ENCODE peak calls at places on chromosomes 3 and 15, in nine cellular contexts. G is tibial nerve; T is ovary; O is cardiac muscle cell; B is uterus; C is esophagus squamous epithelium; P is pancreas; E is CD8-positive, alpha-beta memory T cell; U is NT2/D1. X is an unnamed sample. For H3K4me1, H3K9me3 and H3K27me3, the result is how much of the 10 kb centered on the place peaks cover.

GRCh38 chr15:32104061-32104980 is 74.0 kb downstream of the CHRNA7 start:
- DNase-seq in G (no peak), T (no peak), O (no peak), B (no peak), C (no peak), P (no peak), E (no peak), U (no peak), X (no peak)

GRCh38 chr15:70508561-70509281 is 254.6 kb downstream of the UACA start:
- DNase-seq in G (no peak), T (no peak), O (peak), B (no peak), C (no peak), P (no peak), E (peak), U (no peak), X (no peak)

GRCh38 chr3:66588340-66588847 is 87.6 kb upstream of the LRIG1 start:
- DNase-seq in G (no peak), T (no peak), O (no peak), B (no peak), C (no peak), P (no peak), E (no peak), U (no peak), X (no peak)

GRCh38 chr15:74133071-74133702 is 2.8 kb downstream of the ISLR2 start:
- DNase-seq in G (no peak), T (no peak), O (no peak), B (no peak), C (no peak), P (no peak), E (no peak), U (no peak), X (no peak)

GRCh38 chr3:156497326-156497725 is 57.6 kb downstream of the SSR3 start:
- DNase-seq in G (no peak), T (no peak), O (no peak), B (no peak), C (no peak), P (no peak), E (no peak), U (no peak), X (no peak)

GRCh38 chr3:37740471-37740870 is 121.2 kb upstream of the CTDSPL start:
- DNase-seq in G (no peak), T (no peak), O (no peak), B (no peak), C (no peak), P (no peak), E (no peak), U (no peak), X (no peak)

GRCh38 chr3:185460719-185461350 is 38.0 kb downstream of the TMEM41A start:
- DNase-seq in G (no peak), T (no peak), O (peak), B (no peak), C (no peak), P (no peak), E (no peak), U (peak), X (no peak)

GRCh38 chr3:143831208-143831607 is 17.1 kb downstream of the SLC9A9 start:
- DNase-seq in G (no peak), T (no peak), O (peak), B (no peak), C (no peak), P (no peak), E (no peak), U (no peak), X (no peak)

GRCh38 chr3:114886945-114887344 is 260.1 kb downstream of the ZBTB20 start:
- DNase-seq in G (no peak), T (no peak), O (no peak), B (no peak), C (no peak), P (no peak), E (no peak), U (no peak), X (no peak)

DNA sequence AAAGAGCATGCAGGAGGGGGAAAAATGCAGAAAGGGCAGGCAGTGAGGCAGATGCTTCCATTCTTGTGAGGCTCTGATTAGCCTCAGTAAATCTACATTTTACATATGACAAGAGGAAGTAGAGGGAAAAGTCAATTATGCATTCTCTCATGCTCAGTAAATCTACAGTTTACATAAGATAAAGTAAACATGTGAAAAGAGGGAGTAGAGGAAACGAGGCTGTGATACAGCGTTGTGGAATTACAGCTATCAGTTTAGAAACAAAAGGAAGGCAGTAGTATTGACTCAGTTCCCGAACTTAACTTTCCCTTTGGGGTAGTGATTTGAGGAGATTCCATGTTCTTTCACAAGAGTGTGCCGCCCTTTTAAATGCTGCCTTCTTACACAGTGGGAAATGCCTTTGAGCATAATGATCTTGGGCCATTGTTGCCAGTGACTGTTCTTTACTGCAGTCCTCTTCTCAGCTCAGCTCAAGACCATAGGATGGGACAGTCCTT is 39.3 kb downstream of the OSTN start:
- DNase-seq in G (no peak), T (no peak), O (peak), B (no peak), C (no peak), P (no peak), E (no peak), U (no peak), X (no peak)
- H3K4me1 ChIP-seq in G (under half), T (under half), O (under half), B (under half), C (under half), P (under half), E (under half), U (under half), X (under half)

GRCh38 chr3:1214928-1215327 is 122.1 kb downstream of the CNTN6 start:
- DNase-seq in G (no peak), T (no peak), O (no peak), B (no peak), C (no peak), P (no peak), E (no peak), U (no peak), X (no peak)
- H3K9me3 ChIP-seq in G (under half), T (under half), O (under half), B (under half), C (under half), P (under half), E (under half), U (under half), X (under half)

GRCh38 chr3:4509983-4510755 is 17.0 kb downstream of the ITPR1 start:
- DNase-seq in G (no peak), T (no peak), O (no peak), B (no peak), C (no peak), P (no peak), E (no peak), U (no peak), X (no peak)

GRCh38 chr3:4506559-4507009 is 13.4 kb downstream of the ITPR1 start:
- DNase-seq in G (no peak), T (no peak), O (no peak), B (no peak), C (no peak), P (no peak), E (no peak), U (no peak), X (no peak)

GRCh38 chr3:4508048-4508981 is 15.2 kb downstream of the ITPR1 start:
- DNase-seq in G (no peak), T (no peak), O (no peak), B (peak), C (no peak), P (no peak), E (no peak), U (no peak), X (no peak)

GRCh38 chr3:4507010-4507596 is 14.0 kb downstream of the ITPR1 start:
- DNase-seq in G (no peak), T (no peak), O (peak), B (no peak), C (no peak), P (no peak), E (no peak), U (no peak), X (no peak)

GRCh38 chr3:4509043-4509442 is 15.9 kb downstream of the ITPR1 start:
- DNase-seq in G (no peak), T (no peak), O (no peak), B (no peak), C (no peak), P (no peak), E (no peak), U (no peak), X (no peak)
- H3K27me3 ChIP-seq in G (under half), T (under half), O (under half), B (under half), C (under half), P (under half), E (under half), U (under half), X (under half)

DNA sequence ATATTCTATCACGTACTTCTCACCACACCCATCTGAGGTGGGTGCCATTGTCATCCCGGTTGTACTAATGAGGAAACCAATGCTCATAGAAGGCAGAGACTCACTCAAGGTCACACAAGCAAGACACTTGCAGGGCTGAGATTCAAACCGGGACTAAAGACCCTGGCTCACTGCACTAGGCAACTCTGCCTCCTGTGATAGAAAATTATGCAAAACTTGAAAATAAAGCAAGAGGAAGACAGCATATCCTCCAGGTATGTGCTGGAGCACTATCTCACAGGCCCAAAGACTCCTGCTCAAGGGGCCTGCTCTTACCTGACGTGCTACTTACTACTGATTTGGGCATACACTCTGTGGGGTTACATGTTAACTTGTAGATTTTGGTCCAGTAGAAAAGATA is 25.6 kb downstream of the ANXA2 start:
- DNase-seq in G (no peak), T (no peak), O (no peak), B (no peak), C (no peak), P (no peak), E (no peak), U (no peak), X (no peak)
- H3K4me1 ChIP-seq in G (half or more), T (under half), O (under half), B (under half), C (half or more), P (under half), E (under half), U (under half), X (half or more)

X was measured in ascending aorta.